ENCODE peak calls at places on chromosome 4, in four cellular contexts. One of them, this sample, is unnamed.

GRCh38 chr4:124828382-124828781 is 115.8 kb upstream of the ANKRD50 start:
- DNase-seq in heart right ventricle: no peak
- DNase-seq in progenitor cell of endocrine pancreas: no peak
- DNase-seq in foreskin fibroblast: no peak
- DNase-seq in this sample: no peak

GRCh38 chr4:147407261-147408045 is 73.4 kb upstream of the EDNRA start:
- DNase-seq in progenitor cell of endocrine pancreas: no peak
- DNase-seq in heart right ventricle: peak
- DNase-seq in foreskin fibroblast: no peak
- DNase-seq in this sample: no peak

GRCh38 chr4:184824081-184824775 is 1.5 kb downstream of the ACSL1 start:
- DNase-seq in progenitor cell of endocrine pancreas: no peak
- DNase-seq in heart right ventricle: no peak
- DNase-seq in foreskin fibroblast: no peak
- DNase-seq in this sample: no peak

GRCh38 chr4:4320951-4321714 is 31.1 kb downstream of the ZBTB49 start:
- DNase-seq in progenitor cell of endocrine pancreas: no peak
- DNase-seq in foreskin fibroblast: no peak
- DNase-seq in heart right ventricle: no peak
- DNase-seq in this sample: no peak

GRCh38 chr4:113434247-113434587 is 327.3 kb downstream of the CAMK2D start:
- DNase-seq in progenitor cell of endocrine pancreas: no peak
- DNase-seq in heart right ventricle: no peak
- DNase-seq in foreskin fibroblast: peak
- DNase-seq in this sample: no peak

GRCh38 chr4:5014007-5014682 is 5.1 kb downstream of the CYTL1 start:
- DNase-seq in heart right ventricle: no peak
- DNase-seq in foreskin fibroblast: no peak
- DNase-seq in progenitor cell of endocrine pancreas: no peak
- DNase-seq in this sample: no peak

GRCh38 chr4:126123933-126124332 is 809.2 kb downstream of the FAT4 start:
- DNase-seq in foreskin fibroblast: no peak
- DNase-seq in heart right ventricle: no peak
- DNase-seq in progenitor cell of endocrine pancreas: no peak
- DNase-seq in this sample: no peak

GRCh38 chr4:139368990-139369389 is 66.7 kb upstream of the NDUFC1 start:
- DNase-seq in foreskin fibroblast: peak
- DNase-seq in progenitor cell of endocrine pancreas: no peak
- DNase-seq in heart right ventricle: no peak
- DNase-seq in this sample: no peak

GRCh38 chr4:182301736-182302135 is 58.5 kb downstream of the TENM3 start:
- DNase-seq in progenitor cell of endocrine pancreas: no peak
- DNase-seq in heart right ventricle: no peak
- DNase-seq in foreskin fibroblast: no peak
- DNase-seq in this sample: no peak

GRCh38 chr4:121375262-121375661 is 5.6 kb downstream of the QRFPR start:
- DNase-seq in foreskin fibroblast: peak
- DNase-seq in heart right ventricle: no peak
- DNase-seq in progenitor cell of endocrine pancreas: no peak
- DNase-seq in this sample: peak

GRCh38 chr4:158535130-158535614 is 13.5 kb downstream of the RXFP1 start:
- DNase-seq in heart right ventricle: no peak
- DNase-seq in foreskin fibroblast: peak
- DNase-seq in progenitor cell of endocrine pancreas: no peak
- DNase-seq in this sample: peak

GRCh38 chr4:111945014-111945413 is 200.2 kb upstream of the FAM241A start:
- DNase-seq in heart right ventricle: no peak
- DNase-seq in foreskin fibroblast: peak
- DNase-seq in progenitor cell of endocrine pancreas: no peak
- DNase-seq in this sample: no peak

GRCh38 chr4:70749313-70749712 is 27.5 kb downstream of the RUFY3 start:
- DNase-seq in progenitor cell of endocrine pancreas: no peak
- DNase-seq in foreskin fibroblast: no peak
- DNase-seq in heart right ventricle: no peak
- DNase-seq in this sample: no peak

GRCh38 chr4:118823471-118823870 is 12.5 kb downstream of the SEC24D start:
- DNase-seq in progenitor cell of endocrine pancreas: no peak
- DNase-seq in heart right ventricle: no peak
- DNase-seq in foreskin fibroblast: no peak
- DNase-seq in this sample: no peak

GRCh38 chr4:10034136-10034535 is 12.8 kb upstream of the SLC2A9 start:
- DNase-seq in progenitor cell of endocrine pancreas: no peak
- DNase-seq in foreskin fibroblast: no peak
- DNase-seq in heart right ventricle: no peak
- DNase-seq in this sample: no peak

GRCh38 chr4:40871695-40872250 is 122.0 kb downstream of the NSUN7 start:
- DNase-seq in heart right ventricle: no peak
- DNase-seq in foreskin fibroblast: no peak
- DNase-seq in progenitor cell of endocrine pancreas: no peak
- DNase-seq in this sample: no peak

GRCh38 chr4:139767168-139767567 is 101.5 kb downstream of the MGST2 start:
- DNase-seq in progenitor cell of endocrine pancreas: no peak
- DNase-seq in foreskin fibroblast: peak
- DNase-seq in heart right ventricle: no peak
- DNase-seq in this sample: peak

GRCh38 chr4:113394730-113395530 is 345.5 kb downstream of the ANK2 start:
- DNase-seq in heart right ventricle: peak
- DNase-seq in progenitor cell of endocrine pancreas: peak
- DNase-seq in foreskin fibroblast: peak
- DNase-seq in this sample: peak

GRCh38 chr4:2009651-2010233 is 968 bp upstream of the NELFA start:
- DNase-seq in foreskin fibroblast: peak
- DNase-seq in progenitor cell of endocrine pancreas: peak
- DNase-seq in heart right ventricle: peak
- DNase-seq in this sample: peak

GRCh38 chr4:163166041-163166579 is 580 bp downstream of the NAF1 start:
- DNase-seq in progenitor cell of endocrine pancreas: peak
- DNase-seq in heart right ventricle: peak
- DNase-seq in foreskin fibroblast: peak
- DNase-seq in this sample: no peak

GRCh38 chr4:8081621-8082516 is 76.7 kb downstream of the ABLIM2 start:
- DNase-seq in heart right ventricle: no peak
- DNase-seq in progenitor cell of endocrine pancreas: no peak
- DNase-seq in foreskin fibroblast: no peak
- DNase-seq in this sample: no peak

GRCh38 chr4:88070031-88070430 is 62.6 kb downstream of the PKD2 start:
- DNase-seq in foreskin fibroblast: no peak
- DNase-seq in progenitor cell of endocrine pancreas: no peak
- DNase-seq in heart right ventricle: no peak
- DNase-seq in this sample: no peak

GRCh38 chr4:7816771-7817170 is 122.9 kb downstream of the AFAP1 start:
- DNase-seq in heart right ventricle: no peak
- DNase-seq in progenitor cell of endocrine pancreas: no peak
- DNase-seq in foreskin fibroblast: no peak
- DNase-seq in this sample: no peak

GRCh38 chr4:10879411-10880110 is 195.0 kb upstream of the CLNK start:
- DNase-seq in foreskin fibroblast: peak
- DNase-seq in progenitor cell of endocrine pancreas: no peak
- DNase-seq in heart right ventricle: no peak
- DNase-seq in this sample: no peak

GRCh38 chr4:149987777-149988410 is 90.4 kb upstream of the DCLK2 start:
- DNase-seq in heart right ventricle: no peak
- DNase-seq in foreskin fibroblast: peak
- DNase-seq in progenitor cell of endocrine pancreas: no peak
- DNase-seq in this sample: no peak

GRCh38 chr4:2441393-2442174 is 22.8 kb downstream of the CFAP99 start:
- DNase-seq in foreskin fibroblast: peak
- DNase-seq in heart right ventricle: no peak
- DNase-seq in progenitor cell of endocrine pancreas: peak
- DNase-seq in this sample: no peak

GRCh38 chr4:84870398-84871163 is 95.9 kb downstream of the WDFY3 start:
- DNase-seq in heart right ventricle: no peak
- DNase-seq in foreskin fibroblast: peak
- DNase-seq in progenitor cell of endocrine pancreas: no peak
- DNase-seq in this sample: no peak

GRCh38 chr4:153023692-153024394 is 87.7 kb downstream of the FHDC1 start:
- DNase-seq in progenitor cell of endocrine pancreas: no peak
- DNase-seq in heart right ventricle: no peak
- DNase-seq in foreskin fibroblast: no peak
- DNase-seq in this sample: no peak

GRCh38 chr4:165152527-165152926 is 39.9 kb upstream of the TMEM192 start:
- DNase-seq in heart right ventricle: no peak
- DNase-seq in foreskin fibroblast: no peak
- DNase-seq in progenitor cell of endocrine pancreas: no peak
- DNase-seq in this sample: no peak

GRCh38 chr4:107094332-107094731 is 58.2 kb upstream of the DKK2 start:
- DNase-seq in foreskin fibroblast: peak
- DNase-seq in progenitor cell of endocrine pancreas: no peak
- DNase-seq in heart right ventricle: no peak
- DNase-seq in this sample: peak

GRCh38 chr4:121696140-121696640 is 590 bp downstream of the ANXA5 start:
- DNase-seq in heart right ventricle: peak
- DNase-seq in progenitor cell of endocrine pancreas: peak
- DNase-seq in foreskin fibroblast: peak
- DNase-seq in this sample: no peak